ENCODE peak calls at places on chromosome 15, in six cellular contexts. P is prostate gland, V is HCT116, O is Panc1, R is stomach, Q is SK-N-SH. L is an unnamed sample. For H3K4me1, the result is how much of the 10 kb centered on the place peaks cover.

GRCh38 chr15:99058421-99058870 is 46.4 kb upstream of the SYNM start:
- DNase-seq in V (no peak), P (no peak), Q (no peak), O (no peak), R (no peak), L (no peak)

GRCh38 chr15:70133296-70133695 is 35.6 kb upstream of the TLE3 start:
- DNase-seq in R (peak), V (no peak), Q (no peak), O (no peak), P (no peak), L (no peak)

GRCh38 chr15:90860942-90861675 is 7.3 kb upstream of the FURIN start:
- DNase-seq in R (no peak), Q (no peak), V (no peak), P (peak), O (no peak), L (no peak)

GRCh38 chr15:26102988-26103387 is 239.9 kb upstream of the ATP10A start:
- DNase-seq in Q (no peak), R (no peak), P (no peak), V (no peak), O (no peak), L (no peak)

GRCh38 chr15:73766598-73766997 is 13.4 kb upstream of the INSYN1 start:
- DNase-seq in O (no peak), Q (no peak), P (no peak), R (no peak), V (no peak), L (no peak)

GRCh38 chr15:45377630-45378148 is 655 bp downstream of the GATM start:
- DNase-seq in Q (peak), O (no peak), P (no peak), R (peak), V (no peak), L (no peak)

GRCh38 chr15:59299919-59300617 is 72.6 kb downstream of the MYO1E start:
- DNase-seq in P (peak), Q (no peak), O (peak), V (peak), R (peak), L (peak)

GRCh38 chr15:100703032-100703578 is 100.7 kb downstream of the ASB7 start:
- DNase-seq in R (no peak), V (no peak), P (no peak), Q (no peak), O (no peak), L (peak)

GRCh38 chr15:31973197-31973596 is 57.1 kb upstream of the CHRNA7 start:
- DNase-seq in V (no peak), P (no peak), O (no peak), R (no peak), Q (no peak), L (no peak)
- TF ChIP-seq POLR2AphosphoS5 in V (no peak), P (no peak), O (no peak), R (no peak), Q (no peak), L (no peak)

DNA sequence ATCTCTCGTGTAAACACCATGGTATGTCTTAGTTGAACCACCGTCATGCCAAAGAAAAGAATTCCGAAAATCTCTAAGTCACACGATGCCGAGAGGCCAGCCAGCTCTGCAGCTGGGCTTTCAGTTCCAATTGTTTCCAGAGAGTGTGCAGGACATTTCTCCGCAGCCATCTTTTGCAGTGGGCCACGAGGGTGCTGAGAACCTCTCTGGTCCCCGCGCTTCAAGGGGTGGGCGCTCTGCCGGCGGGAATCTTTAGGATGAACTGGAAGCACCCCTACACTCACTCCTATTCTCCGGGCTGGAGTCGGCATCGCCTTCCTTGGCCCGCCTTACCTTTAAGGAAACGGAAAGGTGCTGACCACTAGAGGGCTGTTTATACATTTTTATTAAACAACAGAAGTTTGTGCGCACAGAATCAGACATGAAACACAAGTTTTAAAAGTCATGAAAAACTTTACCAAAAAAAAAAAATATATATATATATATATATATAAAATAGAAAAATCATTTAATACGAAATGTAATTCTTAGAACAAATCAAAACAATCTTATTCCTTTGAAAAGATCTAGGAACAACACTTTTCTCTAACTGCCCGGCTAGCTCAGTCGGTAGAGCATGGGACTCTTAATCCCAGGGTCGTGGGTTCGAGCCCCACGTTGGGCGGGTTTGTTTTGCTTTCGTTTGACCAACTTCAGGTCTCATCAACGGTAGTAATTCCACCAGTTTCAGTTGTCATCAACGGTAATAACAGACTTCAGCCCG is 12.5 kb upstream of the MORF4L1 start:
- DNase-seq in P (peak), V (peak), R (peak), O (peak), Q (peak), L (no peak)
- H3K27ac ChIP-seq in P (peak), V (peak), R (peak), O (peak), Q (peak), L (peak)

DNA sequence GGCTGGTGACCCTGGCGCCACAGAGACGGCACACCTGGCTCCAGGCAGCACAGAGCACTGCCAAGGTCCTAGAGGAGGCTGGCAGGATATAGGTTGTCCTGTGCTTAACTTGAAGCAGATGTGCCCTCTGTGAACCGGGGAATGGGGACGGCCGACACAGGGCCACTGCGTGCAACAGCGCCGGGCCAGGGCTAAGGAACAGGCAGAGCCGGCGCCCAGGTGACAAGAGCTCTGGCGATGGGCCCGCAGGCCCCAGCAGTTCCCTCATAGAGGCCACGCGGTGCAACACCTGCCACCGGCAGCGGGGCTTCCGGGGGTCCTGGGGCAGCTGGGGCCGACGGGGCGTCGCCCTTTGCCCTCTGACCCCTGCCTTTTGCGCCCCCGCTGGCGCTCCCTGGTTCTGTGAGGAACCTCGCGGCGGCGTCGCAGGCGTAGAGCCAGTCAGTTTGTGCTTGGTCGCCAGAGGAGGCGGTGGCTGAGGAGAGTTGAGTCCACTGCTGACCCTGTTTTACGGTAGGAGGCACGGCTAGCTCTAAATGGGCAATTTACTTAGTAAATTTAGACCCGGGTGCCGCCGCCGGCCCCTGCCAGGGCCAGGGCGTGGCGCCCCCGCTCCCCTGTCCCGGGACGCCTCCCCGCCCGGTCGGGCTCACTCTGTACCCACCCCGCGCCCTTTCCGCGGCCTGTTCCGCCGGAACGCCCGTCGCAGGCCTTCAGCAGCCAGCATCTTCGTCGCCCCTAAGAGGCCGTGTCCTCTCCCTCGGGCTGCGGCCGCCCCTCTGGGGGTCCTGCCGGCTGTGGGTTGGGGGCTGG is at the start of gene NPAP1:
- DNase-seq in O (no peak), P (no peak), R (no peak), Q (no peak), V (no peak), L (no peak)
- H3K4me1 ChIP-seq in O (under half), P (under half), R (under half), Q (under half), V (under half), L (under half)

GRCh38 chr15:41950505-41950904 is 21.9 kb downstream of the EHD4 start:
- DNase-seq in P (no peak), V (no peak), R (no peak), Q (no peak), O (no peak), L (no peak)
- TF ChIP-seq POLR2AphosphoS5 in P (no peak), V (no peak), R (no peak), Q (no peak), O (no peak), L (no peak)

GRCh38 chr15:29612096-29612495 is 210.2 kb downstream of the TJP1 start:
- DNase-seq in P (no peak), V (no peak), O (no peak), Q (no peak), R (no peak), L (no peak)

GRCh38 chr15:29615791-29616190 is 206.5 kb downstream of the TJP1 start:
- DNase-seq in O (no peak), V (no peak), P (no peak), R (no peak), Q (no peak), L (no peak)

GRCh38 chr15:29611057-29611456 is 211.2 kb downstream of the TJP1 start:
- DNase-seq in V (no peak), R (no peak), O (no peak), Q (no peak), P (no peak), L (no peak)

GRCh38 chr15:29613951-29614382 is 208.3 kb downstream of the TJP1 start:
- DNase-seq in P (no peak), Q (peak), R (no peak), V (peak), O (no peak), L (no peak)

DNA sequence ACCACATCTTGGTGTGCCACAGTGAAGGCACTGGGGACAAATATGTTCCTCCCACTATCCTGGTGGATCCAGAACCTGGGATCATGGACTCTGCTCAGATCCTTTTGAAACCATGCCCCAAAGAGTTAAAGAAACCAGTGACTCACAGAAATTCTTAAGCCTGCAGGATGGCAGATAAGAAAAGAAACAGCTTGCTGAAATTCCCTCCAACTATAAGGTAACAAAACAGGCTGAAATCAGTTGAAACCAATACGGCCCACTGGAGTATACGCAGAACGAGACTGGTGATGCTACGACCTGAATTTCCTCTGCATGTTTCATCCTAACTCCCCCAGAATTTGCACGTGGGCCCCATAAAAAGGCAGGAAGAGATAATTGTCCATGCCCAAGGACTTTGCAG is 209.6 kb downstream of the TJP1 start:
- DNase-seq in V (no peak), O (no peak), Q (no peak), P (no peak), R (no peak), L (no peak)
- H3K27ac ChIP-seq in V (no peak), O (no peak), Q (no peak), P (no peak), R (no peak), L (no peak)

GRCh38 chr15:85591622-85592021 is 203.1 kb downstream of the KLHL25 start:
- DNase-seq in P (no peak), O (no peak), V (no peak), R (no peak), Q (no peak), L (no peak)
- H3K4me1 ChIP-seq in P (under half), O (under half), V (under half), R (under half), Q (under half), L (half or more)

L was measured in vagina.